ENCODE peak calls at places on chromosomes 16 and 17, in four cellular contexts. One of them, this sample, is unnamed.

GRCh38 chr16:66930189-66930588 is 4.0 kb downstream of the CIAO2B start:
- DNase-seq in neural crest cell: no peak
- DNase-seq in hypothalamus: no peak
- DNase-seq in heart left ventricle: no peak
- DNase-seq in this sample: no peak

GRCh38 chr17:81097943-81098308 is 63.0 kb downstream of the BAIAP2 start:
- DNase-seq in neural crest cell: no peak
- DNase-seq in hypothalamus: no peak
- DNase-seq in heart left ventricle: no peak
- DNase-seq in this sample: no peak

GRCh38 chr16:17369441-17369951 is 101.3 kb downstream of the XYLT1 start:
- DNase-seq in neural crest cell: no peak
- DNase-seq in hypothalamus: peak; percentile 27
- DNase-seq in heart left ventricle: peak; percentile 54
- DNase-seq in this sample: no peak

GRCh38 chr17:78529871-78530670 is 47.1 kb downstream of the DNAH17 start:
- DNase-seq in neural crest cell: no peak
- DNase-seq in hypothalamus: peak; percentile 45
- DNase-seq in heart left ventricle: no peak
- DNase-seq in this sample: no peak

GRCh38 chr17:27339836-27340550 is 46.1 kb downstream of the WSB1 start:
- DNase-seq in neural crest cell: no peak
- DNase-seq in hypothalamus: no peak
- DNase-seq in heart left ventricle: no peak
- DNase-seq in this sample: no peak

GRCh38 chr16:66364117-66364958 is 2.2 kb upstream of the CDH5 start:
- DNase-seq in neural crest cell: no peak
- DNase-seq in hypothalamus: no peak
- DNase-seq in heart left ventricle: peak; percentile 76
- DNase-seq in this sample: no peak

GRCh38 chr17:20010099-20010863 is 1.1 kb downstream of the SPECC1 start:
- DNase-seq in neural crest cell: peak; percentile 12
- DNase-seq in hypothalamus: peak; percentile 79
- DNase-seq in heart left ventricle: peak; percentile 33
- DNase-seq in this sample: peak; percentile 26

GRCh38 chr16:30924086-30924714 is 828 bp downstream of the FBXL19 start:
- DNase-seq in neural crest cell: no peak
- DNase-seq in hypothalamus: no peak
- DNase-seq in heart left ventricle: peak; percentile 48
- DNase-seq in this sample: no peak

GRCh38 chr16:66521951-66522771 is 27.8 kb downstream of the TK2 start:
- DNase-seq in neural crest cell: no peak
- DNase-seq in hypothalamus: no peak
- DNase-seq in heart left ventricle: no peak
- DNase-seq in this sample: peak; percentile 34

GRCh38 chr16:19898924-19899604 is 14.4 kb upstream of the GPRC5B start:
- DNase-seq in neural crest cell: peak; percentile 75
- DNase-seq in hypothalamus: no peak
- DNase-seq in heart left ventricle: no peak
- DNase-seq in this sample: no peak

GRCh38 chr16:56632160-56632847 is at the start of gene MT1M:
- DNase-seq in neural crest cell: no peak
- DNase-seq in hypothalamus: peak; percentile 69
- DNase-seq in heart left ventricle: peak; percentile 44
- DNase-seq in this sample: no peak

GRCh38 chr17:78678711-78679110 is 101.5 kb upstream of the DNAH17 start:
- DNase-seq in neural crest cell: no peak
- DNase-seq in hypothalamus: no peak
- DNase-seq in heart left ventricle: no peak
- DNase-seq in this sample: no peak

GRCh38 chr16:69260019-69260418 is 51.1 kb upstream of the VPS4A start:
- DNase-seq in neural crest cell: no peak
- DNase-seq in hypothalamus: no peak
- DNase-seq in heart left ventricle: no peak
- DNase-seq in this sample: no peak

GRCh38 chr17:12627776-12628491 is 37.8 kb upstream of the MYOCD start:
- DNase-seq in neural crest cell: no peak
- DNase-seq in hypothalamus: no peak
- DNase-seq in heart left ventricle: no peak
- DNase-seq in this sample: no peak

GRCh38 chr17:27572665-27573064 is 58.3 kb upstream of the LGALS9 start:
- DNase-seq in neural crest cell: no peak
- DNase-seq in hypothalamus: no peak
- DNase-seq in heart left ventricle: no peak
- DNase-seq in this sample: no peak

GRCh38 chr17:50765454-50766221 is 1.7 kb downstream of the ANKRD40CL start:
- DNase-seq in neural crest cell: no peak
- DNase-seq in hypothalamus: no peak
- DNase-seq in heart left ventricle: no peak
- DNase-seq in this sample: no peak

GRCh38 chr17:19242323-19242722 is 5.2 kb downstream of the EPN2 start:
- DNase-seq in neural crest cell: no peak
- DNase-seq in hypothalamus: no peak
- DNase-seq in heart left ventricle: no peak
- DNase-seq in this sample: no peak

GRCh38 chr16:78240459-78241222 is 141.2 kb downstream of the WWOX start:
- DNase-seq in neural crest cell: no peak
- DNase-seq in hypothalamus: no peak
- DNase-seq in heart left ventricle: no peak
- DNase-seq in this sample: no peak

GRCh38 chr16:83887088-83887487 is 11.8 kb upstream of the MLYCD start:
- DNase-seq in neural crest cell: no peak
- DNase-seq in hypothalamus: peak; percentile 51
- DNase-seq in heart left ventricle: no peak
- DNase-seq in this sample: no peak

GRCh38 chr17:73342549-73343167 is 30.9 kb upstream of the CDC42EP4 start:
- DNase-seq in neural crest cell: no peak
- DNase-seq in hypothalamus: no peak
- DNase-seq in heart left ventricle: no peak
- DNase-seq in this sample: no peak

GRCh38 chr17:51764387-51764971 is 394.0 kb downstream of the CA10 start:
- DNase-seq in neural crest cell: peak; percentile 45
- DNase-seq in hypothalamus: peak; percentile 67
- DNase-seq in heart left ventricle: peak; percentile 18
- DNase-seq in this sample: no peak

GRCh38 chr16:74438492-74438979 is 17.3 kb upstream of the CLEC18B start:
- DNase-seq in neural crest cell: no peak
- DNase-seq in hypothalamus: no peak
- DNase-seq in heart left ventricle: no peak
- DNase-seq in this sample: no peak

GRCh38 chr17:37239690-37240344 is 136.0 kb upstream of the C17orf78 start:
- DNase-seq in neural crest cell: no peak
- DNase-seq in hypothalamus: peak; percentile 33
- DNase-seq in heart left ventricle: no peak
- DNase-seq in this sample: no peak

GRCh38 chr17:61467416-61468262 is 15.4 kb downstream of the TBX4 start:
- DNase-seq in neural crest cell: peak; percentile 55
- DNase-seq in hypothalamus: no peak
- DNase-seq in heart left ventricle: no peak
- DNase-seq in this sample: no peak

GRCh38 chr16:87784812-87785211 is 19.0 kb upstream of the KLHDC4 start:
- DNase-seq in neural crest cell: no peak
- DNase-seq in hypothalamus: no peak
- DNase-seq in heart left ventricle: no peak
- DNase-seq in this sample: no peak

GRCh38 chr16:69839240-69839688 is 77.1 kb downstream of the WWP2 start:
- DNase-seq in neural crest cell: no peak
- DNase-seq in hypothalamus: peak; percentile 33
- DNase-seq in heart left ventricle: no peak
- DNase-seq in this sample: no peak

GRCh38 chr16:86202760-86203426 is 303.9 kb downstream of the IRF8 start:
- DNase-seq in neural crest cell: no peak
- DNase-seq in hypothalamus: no peak
- DNase-seq in heart left ventricle: no peak
- DNase-seq in this sample: no peak

GRCh38 chr17:50060951-50061712 is 5.2 kb downstream of the ITGA3 start:
- DNase-seq in neural crest cell: no peak
- DNase-seq in hypothalamus: peak; percentile 14
- DNase-seq in heart left ventricle: peak; percentile 91
- DNase-seq in this sample: no peak

GRCh38 chr16:82993874-82994375 is 367.2 kb downstream of the CDH13 start:
- DNase-seq in neural crest cell: no peak
- DNase-seq in hypothalamus: no peak
- DNase-seq in heart left ventricle: no peak
- DNase-seq in this sample: no peak

GRCh38 chr16:1433263-1433560 is 2.3 kb downstream of the PERCC1 start:
- DNase-seq in neural crest cell: no peak
- DNase-seq in hypothalamus: no peak
- DNase-seq in heart left ventricle: no peak
- DNase-seq in this sample: no peak

GRCh38 chr17:44599298-44600175 is 42.3 kb downstream of the FZD2 start:
- DNase-seq in neural crest cell: no peak
- DNase-seq in hypothalamus: no peak
- DNase-seq in heart left ventricle: peak; percentile 43
- DNase-seq in this sample: peak; percentile 74

GRCh38 chr16:87628940-87629339 is 26.6 kb downstream of the JPH3 start:
- DNase-seq in neural crest cell: no peak
- DNase-seq in hypothalamus: no peak
- DNase-seq in heart left ventricle: no peak
- DNase-seq in this sample: no peak

This sample was measured in HS-27A.